ENCODE peak calls at places on chromosomes 6 and 20, in five cellular contexts. One of them, this sample, is unnamed.

GRCh38 chr6:136173519-136174507 is 76.3 kb downstream of the MTFR2 start:
- DNase-seq in pancreas: no peak
- DNase-seq in left ventricle myocardium inferior: no peak
- DNase-seq in A549: no peak
- DNase-seq in breast epithelium: no peak
- DNase-seq in this sample: no peak

GRCh38 chr20:24783631-24784492 is 165.2 kb upstream of the CST7 start:
- DNase-seq in left ventricle myocardium inferior: no peak
- DNase-seq in A549: peak
- DNase-seq in pancreas: peak
- DNase-seq in breast epithelium: no peak
- DNase-seq in this sample: no peak

GRCh38 chr20:4559106-4559505 is 162.6 kb upstream of the PRND start:
- DNase-seq in left ventricle myocardium inferior: no peak
- DNase-seq in breast epithelium: no peak
- DNase-seq in A549: no peak
- DNase-seq in pancreas: no peak
- DNase-seq in this sample: no peak

GRCh38 chr6:30260036-30260504 is 46.9 kb upstream of the TRIM26 start:
- DNase-seq in left ventricle myocardium inferior: no peak
- DNase-seq in pancreas: no peak
- DNase-seq in breast epithelium: no peak
- DNase-seq in A549: no peak
- DNase-seq in this sample: no peak

GRCh38 chr20:10040070-10040970 is 5.5 kb downstream of the ANKEF1 start:
- DNase-seq in breast epithelium: no peak
- DNase-seq in A549: peak
- DNase-seq in pancreas: no peak
- DNase-seq in left ventricle myocardium inferior: no peak
- DNase-seq in this sample: no peak

GRCh38 chr6:35573495-35574110 is 60.9 kb upstream of the TULP1 start:
- DNase-seq in pancreas: no peak
- DNase-seq in A549: no peak
- DNase-seq in breast epithelium: no peak
- DNase-seq in left ventricle myocardium inferior: no peak
- DNase-seq in this sample: no peak

GRCh38 chr20:18405826-18406225 is 61.0 kb downstream of the DZANK1 start:
- DNase-seq in A549: no peak
- DNase-seq in left ventricle myocardium inferior: no peak
- DNase-seq in pancreas: no peak
- DNase-seq in breast epithelium: no peak
- DNase-seq in this sample: no peak

GRCh38 chr20:38143238-38143645 is 21.8 kb downstream of the TGM2 start:
- DNase-seq in left ventricle myocardium inferior: no peak
- DNase-seq in A549: peak
- DNase-seq in pancreas: no peak
- DNase-seq in breast epithelium: no peak
- DNase-seq in this sample: no peak

DNA sequence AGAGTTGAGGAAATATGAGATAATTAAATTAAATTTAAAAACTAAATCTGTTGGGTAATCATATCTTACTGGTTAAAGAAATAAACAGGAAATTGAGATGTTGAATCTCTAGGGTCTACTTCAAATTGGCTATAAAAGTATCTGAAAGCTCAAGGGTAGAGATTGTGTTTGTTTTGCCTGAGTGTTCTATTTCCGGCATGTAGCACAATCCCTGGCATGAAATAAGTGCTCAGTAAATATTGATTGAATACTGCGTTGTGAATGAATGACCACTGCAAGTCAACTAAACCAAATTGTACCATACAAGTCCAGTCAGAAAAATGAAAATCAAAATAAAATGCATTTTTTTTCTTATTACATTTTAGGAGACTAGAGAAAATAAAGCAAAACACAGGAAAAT is 709.8 kb downstream of the EPM2A start:
- DNase-seq in left ventricle myocardium inferior: no peak
- DNase-seq in pancreas: no peak
- DNase-seq in A549: no peak
- DNase-seq in breast epithelium: no peak
- DNase-seq in this sample: no peak
- H3K4me3 ChIP-seq in left ventricle myocardium inferior: no peak
- H3K4me3 ChIP-seq in pancreas: no peak
- H3K4me3 ChIP-seq in A549: no peak
- H3K4me3 ChIP-seq in breast epithelium: no peak
- H3K4me3 ChIP-seq in this sample: no peak

GRCh38 chr6:23635150-23635549 is 490.9 kb upstream of the NRSN1 start:
- DNase-seq in A549: no peak
- DNase-seq in breast epithelium: no peak
- DNase-seq in pancreas: no peak
- DNase-seq in left ventricle myocardium inferior: no peak
- DNase-seq in this sample: no peak
- H3K4me3 ChIP-seq in A549: no peak
- H3K4me3 ChIP-seq in breast epithelium: no peak
- H3K4me3 ChIP-seq in pancreas: no peak
- H3K4me3 ChIP-seq in left ventricle myocardium inferior: no peak
- H3K4me3 ChIP-seq in this sample: no peak

GRCh38 chr6:8881663-8882062 is 446.3 kb upstream of the SLC35B3 start:
- DNase-seq in left ventricle myocardium inferior: no peak
- DNase-seq in pancreas: no peak
- DNase-seq in A549: no peak
- DNase-seq in breast epithelium: no peak
- DNase-seq in this sample: no peak

GRCh38 chr6:8879334-8879733 is 444.0 kb upstream of the SLC35B3 start:
- DNase-seq in breast epithelium: no peak
- DNase-seq in left ventricle myocardium inferior: no peak
- DNase-seq in A549: no peak
- DNase-seq in pancreas: no peak
- DNase-seq in this sample: no peak

DNA sequence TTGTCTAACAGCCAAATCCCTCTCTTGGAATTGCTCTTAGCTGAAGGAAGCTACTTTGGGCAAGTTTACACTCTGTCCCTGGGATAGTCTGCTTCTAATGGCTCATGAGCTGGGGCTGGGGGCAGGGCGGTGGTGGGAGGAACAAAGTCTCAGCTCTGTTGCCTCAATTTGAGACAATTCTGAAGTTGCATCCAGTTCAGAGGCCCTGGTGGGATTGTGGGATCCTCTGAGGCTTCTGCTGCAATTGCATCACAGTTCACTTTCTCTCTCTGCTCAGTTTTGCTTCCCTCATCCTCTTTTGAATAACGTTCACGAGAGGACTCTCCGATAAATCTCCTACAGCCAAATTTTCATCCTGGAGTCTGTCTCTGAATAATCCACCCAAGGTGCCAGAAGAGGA is 440.6 kb upstream of the SLC35B3 start:
- DNase-seq in breast epithelium: no peak
- DNase-seq in left ventricle myocardium inferior: no peak
- DNase-seq in pancreas: no peak
- DNase-seq in A549: no peak
- DNase-seq in this sample: no peak
- H3K4me3 ChIP-seq in breast epithelium: no peak
- H3K4me3 ChIP-seq in left ventricle myocardium inferior: no peak
- H3K4me3 ChIP-seq in pancreas: no peak
- H3K4me3 ChIP-seq in A549: no peak
- H3K4me3 ChIP-seq in this sample: no peak

DNA sequence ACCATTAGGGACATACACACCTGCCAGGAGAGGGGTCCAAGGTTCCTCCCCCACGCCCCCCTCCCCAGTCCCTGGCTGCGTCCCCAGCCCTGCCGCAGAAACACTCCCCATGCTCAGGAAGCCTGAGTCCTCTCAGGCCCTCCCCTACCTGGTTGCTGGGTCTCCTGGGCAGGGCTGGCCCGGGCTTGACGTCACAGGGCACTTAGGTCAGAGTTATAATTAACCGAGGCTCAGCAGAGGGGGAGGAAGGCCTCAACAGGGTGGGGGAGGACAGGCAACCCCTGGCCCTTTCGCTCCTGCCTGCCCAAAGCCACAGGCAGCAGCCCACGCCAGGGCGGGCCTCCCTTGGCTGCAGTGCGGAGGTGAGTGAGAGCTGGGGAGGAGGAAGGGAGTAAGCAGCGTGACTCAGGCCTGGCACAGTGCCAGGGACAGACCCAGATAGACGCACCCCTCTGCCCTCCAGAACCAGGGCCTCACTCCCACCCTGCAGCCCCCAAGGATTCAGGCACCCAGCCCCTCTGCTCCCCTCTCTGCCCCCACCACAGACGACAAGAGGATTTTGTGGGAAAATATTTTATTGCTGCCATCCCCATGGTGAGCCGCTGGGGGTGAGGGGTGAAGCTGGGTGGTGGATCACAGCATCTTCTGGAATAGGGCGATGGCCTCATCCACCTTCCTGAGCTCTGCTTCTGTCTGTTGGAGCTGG is at the start of gene VWA7:
- DNase-seq in breast epithelium: peak
- DNase-seq in A549: peak
- DNase-seq in pancreas: peak
- DNase-seq in left ventricle myocardium inferior: peak
- DNase-seq in this sample: no peak
- H3K4me3 ChIP-seq in breast epithelium: peak
- H3K4me3 ChIP-seq in A549: peak
- H3K4me3 ChIP-seq in pancreas: peak
- H3K4me3 ChIP-seq in left ventricle myocardium inferior: peak
- H3K4me3 ChIP-seq in this sample: peak

GRCh38 chr6:163324928-163325784 is 89.4 kb upstream of the QKI start:
- DNase-seq in breast epithelium: no peak
- DNase-seq in A549: peak
- DNase-seq in pancreas: no peak
- DNase-seq in left ventricle myocardium inferior: peak
- DNase-seq in this sample: no peak
- H3K4me3 ChIP-seq in breast epithelium: no peak
- H3K4me3 ChIP-seq in A549: peak
- H3K4me3 ChIP-seq in pancreas: no peak
- H3K4me3 ChIP-seq in left ventricle myocardium inferior: no peak
- H3K4me3 ChIP-seq in this sample: no peak

GRCh38 chr6:2623348-2623747 is 127.4 kb downstream of the MYLK4 start:
- DNase-seq in left ventricle myocardium inferior: no peak
- DNase-seq in breast epithelium: no peak
- DNase-seq in A549: peak
- DNase-seq in pancreas: no peak
- DNase-seq in this sample: no peak
- H3K4me3 ChIP-seq in left ventricle myocardium inferior: no peak
- H3K4me3 ChIP-seq in breast epithelium: no peak
- H3K4me3 ChIP-seq in A549: no peak
- H3K4me3 ChIP-seq in pancreas: no peak
- H3K4me3 ChIP-seq in this sample: no peak

DNA sequence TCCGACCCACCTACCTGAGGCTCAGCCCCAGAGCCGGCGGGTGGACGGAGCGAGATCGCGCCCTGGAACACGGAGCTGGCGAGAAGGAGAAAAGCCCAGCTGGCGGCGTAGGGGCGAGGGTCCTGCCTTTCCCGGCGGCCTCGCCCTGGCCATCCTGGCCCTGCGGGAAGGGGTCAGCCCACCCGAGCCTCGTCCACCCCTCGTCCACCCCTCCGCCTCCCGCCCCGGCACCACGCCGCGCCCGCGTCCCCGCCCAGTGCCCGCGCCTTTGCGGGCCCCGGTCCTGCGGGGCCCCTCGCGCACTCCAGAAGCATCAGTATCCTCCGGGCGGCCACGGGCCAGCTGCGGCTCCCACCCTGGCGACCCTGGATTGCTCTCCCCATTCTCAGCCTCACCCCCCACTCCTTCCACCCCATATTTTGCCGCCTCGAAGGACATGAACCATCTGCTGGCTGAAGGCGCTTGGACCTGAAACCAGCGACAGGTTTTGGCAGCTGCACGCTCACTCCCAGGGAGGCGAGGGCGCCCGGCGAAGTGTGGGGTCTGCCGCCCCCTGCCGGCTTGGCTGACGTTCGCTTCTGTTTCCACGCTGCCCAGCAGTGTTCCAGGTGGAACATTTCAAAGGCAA is 65.1 kb downstream of the PLG start:
- DNase-seq in breast epithelium: peak
- DNase-seq in pancreas: peak
- DNase-seq in left ventricle myocardium inferior: peak
- DNase-seq in A549: peak
- DNase-seq in this sample: no peak
- H3K4me3 ChIP-seq in breast epithelium: peak
- H3K4me3 ChIP-seq in pancreas: peak
- H3K4me3 ChIP-seq in left ventricle myocardium inferior: peak
- H3K4me3 ChIP-seq in A549: peak
- H3K4me3 ChIP-seq in this sample: peak

DNA sequence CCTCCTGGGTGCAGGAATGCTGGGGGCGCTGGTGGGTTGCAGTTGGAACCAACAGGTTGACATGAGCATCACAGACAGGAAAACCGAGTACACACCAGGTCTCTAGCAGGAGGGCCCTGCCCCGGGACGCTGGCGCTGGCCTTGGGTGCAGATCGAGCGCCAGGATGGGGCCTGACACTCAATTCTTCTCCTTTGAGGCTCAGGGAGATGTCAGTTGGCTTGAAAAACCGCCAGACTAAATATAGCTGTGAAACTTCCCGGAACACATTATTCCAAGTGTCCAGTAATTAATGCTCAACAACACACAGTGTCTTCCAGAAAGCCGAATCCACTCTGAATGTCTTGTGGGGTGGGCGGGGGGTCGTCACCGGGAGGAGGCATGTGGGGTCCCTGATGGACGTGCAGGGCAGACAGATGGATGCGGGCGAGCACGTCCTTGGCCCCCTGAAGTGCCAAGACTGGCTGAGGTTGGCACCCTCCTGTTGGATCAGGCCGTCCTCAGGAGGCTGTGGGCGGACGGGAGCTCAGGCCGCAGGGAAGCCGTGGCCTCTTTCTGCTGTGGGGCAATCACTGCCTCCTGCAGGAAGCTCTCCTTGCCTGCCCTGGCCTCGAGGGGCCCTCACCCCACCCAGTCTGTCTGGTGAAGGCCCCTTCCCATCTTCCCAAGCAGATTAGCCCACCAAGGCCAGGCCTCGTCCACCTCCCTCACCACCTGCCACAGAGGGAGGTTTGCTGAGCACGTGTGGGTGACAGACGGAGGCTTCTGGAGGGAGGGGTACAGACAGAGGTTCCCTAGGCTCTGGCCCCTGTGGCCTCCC is 19.4 kb upstream of the GATA5 start:
- DNase-seq in A549: no peak
- DNase-seq in pancreas: no peak
- DNase-seq in breast epithelium: no peak
- DNase-seq in left ventricle myocardium inferior: no peak
- DNase-seq in this sample: no peak
- H3K4me3 ChIP-seq in A549: no peak
- H3K4me3 ChIP-seq in pancreas: no peak
- H3K4me3 ChIP-seq in breast epithelium: no peak
- H3K4me3 ChIP-seq in left ventricle myocardium inferior: peak
- H3K4me3 ChIP-seq in this sample: no peak

GRCh38 chr6:129683606-129684322 is 26.2 kb downstream of the ARHGAP18 start:
- DNase-seq in pancreas: no peak
- DNase-seq in breast epithelium: peak
- DNase-seq in A549: peak
- DNase-seq in left ventricle myocardium inferior: peak
- DNase-seq in this sample: peak
- H3K4me3 ChIP-seq in pancreas: peak
- H3K4me3 ChIP-seq in breast epithelium: no peak
- H3K4me3 ChIP-seq in A549: no peak
- H3K4me3 ChIP-seq in left ventricle myocardium inferior: no peak
- H3K4me3 ChIP-seq in this sample: no peak